ENCODE peak calls at places on chromosomes 1 and 21, in five cellular contexts. C is HepG2, K is neuronal stem cell, R is mammary epithelial cell, W is colonic mucosa. P is an unnamed sample.
A peak's percentile ranks its signal among the peaks of the same experiment; 100 is the strongest.

GRCh38 chr1:151968058-151968457 is 25.6 kb downstream of the S100A10 start:
- DNase-seq in K (peak; percentile 23), W (peak; percentile 74), C (peak; percentile 66), R (peak; percentile 52), P (peak; percentile 65)

GRCh38 chr1:201917362-201918033 is 28.8 kb downstream of the SHISA4 start:
- DNase-seq in K (no peak), R (peak; percentile 61), W (no peak), C (no peak), P (no peak)

GRCh38 chr1:185155600-185156320 is 993 bp downstream of the TRMT1L start:
- DNase-seq in K (peak; percentile 3), C (no peak), W (peak; percentile 18), R (peak; percentile 31), P (no peak)

GRCh38 chr1:186869829-186870228 is 41.1 kb downstream of the PLA2G4A start:
- DNase-seq in W (no peak), R (no peak), C (no peak), K (peak; percentile 4), P (no peak)

GRCh38 chr21:46599251-46599572 is 5.7 kb downstream of the S100B start:
- DNase-seq in W (no peak), R (no peak), C (peak; percentile 94), K (peak; percentile 45), P (no peak)

GRCh38 chr1:38763106-38763505 is 96.5 kb downstream of the RRAGC start:
- DNase-seq in R (no peak), C (no peak), K (no peak), W (no peak), P (no peak)

GRCh38 chr1:61981870-61982660 is 212.6 kb upstream of the L1TD1 start:
- DNase-seq in C (no peak), R (no peak), K (no peak), W (no peak), P (no peak)

GRCh38 chr1:5611855-5612254 is 380.4 kb downstream of the NPHP4 start:
- DNase-seq in C (no peak), W (no peak), K (no peak), R (no peak), P (no peak)

GRCh38 chr1:12552951-12553921 is 64.8 kb downstream of the DHRS3 start:
- DNase-seq in W (no peak), C (peak; percentile 36), K (no peak), R (no peak), P (no peak)

GRCh38 chr1:17162941-17163340 is 42.0 kb upstream of the PADI1 start:
- DNase-seq in K (no peak), C (no peak), W (no peak), R (no peak), P (no peak)

GRCh38 chr1:47948126-47948525 is 49.1 kb downstream of the TRABD2B start:
- DNase-seq in W (peak; percentile 49), K (no peak), C (peak; percentile 51), R (peak; percentile 27), P (no peak)

GRCh38 chr1:179598631-179599030 is 7.0 kb downstream of the TDRD5 start:
- DNase-seq in K (no peak), W (no peak), R (no peak), C (no peak), P (no peak)

GRCh38 chr1:206703647-206704046 is 18.9 kb downstream of the MAPKAPK2 start:
- DNase-seq in K (no peak), C (no peak), W (no peak), R (no peak), P (peak; percentile 31)

GRCh38 chr1:55375617-55376258 is 160.6 kb upstream of the USP24 start:
- DNase-seq in W (peak; percentile 55), K (peak; percentile 53), R (peak; percentile 4), C (peak; percentile 34), P (peak; percentile 45)

GRCh38 chr21:38913120-38913975 is 107.6 kb downstream of the ETS2 start:
- DNase-seq in W (peak; percentile 92), R (peak; percentile 87), K (peak; percentile 30), C (no peak), P (no peak)

GRCh38 chr1:208977861-208978260 is 605.7 kb upstream of the CAMK1G start:
- DNase-seq in K (no peak), R (peak; percentile 67), C (no peak), W (no peak), P (no peak)

GRCh38 chr1:219518168-219518905 is 94.6 kb downstream of the ZC3H11B start:
- DNase-seq in R (peak; percentile 69), C (no peak), W (no peak), K (no peak), P (no peak)

GRCh38 chr1:183732251-183732650 is 72.7 kb upstream of the RGL1 start:
- DNase-seq in R (no peak), C (no peak), K (no peak), W (no peak), P (no peak)

GRCh38 chr1:150149490-150150453 is at the start of gene PLEKHO1:
- DNase-seq in R (peak; percentile 71), W (peak; percentile 73), K (peak; percentile 61), C (peak; percentile 27), P (peak; percentile 87)

GRCh38 chr1:100671604-100672003 is 47.9 kb upstream of the VCAM1 start:
- DNase-seq in C (no peak), K (no peak), R (peak; percentile 34), W (no peak), P (no peak)

GRCh38 chr1:85297538-85297854 is 21.1 kb upstream of the BCL10 start:
- DNase-seq in C (no peak), R (no peak), K (no peak), W (no peak), P (no peak)

GRCh38 chr1:234613992-234614584 is 4.1 kb upstream of the IRF2BP2 start:
- DNase-seq in K (no peak), C (no peak), W (no peak), R (no peak), P (no peak)

GRCh38 chr1:36511804-36512798 is 29.4 kb upstream of the CSF3R start:
- DNase-seq in W (no peak), R (peak; percentile 96), C (no peak), K (no peak), P (no peak)

GRCh38 chr1:238628130-238628529 is 737.4 kb upstream of the ZP4 start:
- DNase-seq in R (peak; percentile 11), C (no peak), W (no peak), K (no peak), P (no peak)

GRCh38 chr1:86706018-86706417 is 1.6 kb downstream of the SH3GLB1 start:
- DNase-seq in R (peak; percentile 5), C (peak; percentile 9), K (no peak), W (no peak), P (no peak)

GRCh38 chr21:42613756-42614155 is 39.7 kb upstream of the PDE9A start:
- DNase-seq in R (no peak), K (no peak), C (no peak), W (no peak), P (no peak)

GRCh38 chr1:160376525-160377131 is 9.8 kb downstream of the NHLH1 start:
- DNase-seq in W (peak; percentile 37), R (peak; percentile 46), C (peak; percentile 58), K (peak; percentile 67), P (peak; percentile 63)

GRCh38 chr1:54064244-54064643 is 10.8 kb downstream of the TCEANC2 start:
- DNase-seq in R (no peak), W (no peak), K (no peak), C (no peak), P (no peak)

GRCh38 chr1:156813750-156814570 is 2.7 kb downstream of the SH2D2A start:
- DNase-seq in W (peak; percentile 82), K (peak; percentile 27), R (no peak), C (peak; percentile 35), P (no peak)

GRCh38 chr1:156813298-156813697 is 3.4 kb downstream of the SH2D2A start:
- DNase-seq in K (no peak), W (no peak), C (no peak), R (no peak), P (no peak)

GRCh38 chr1:156814571-156815260 is 1.9 kb downstream of the SH2D2A start:
- DNase-seq in W (no peak), C (no peak), R (no peak), K (no peak), P (no peak)

GRCh38 chr1:156811171-156811570 is 5.5 kb downstream of the SH2D2A start:
- DNase-seq in W (no peak), R (no peak), K (no peak), C (no peak), P (no peak)

GRCh38 chr1:156812293-156812990 is 4.2 kb downstream of the SH2D2A start:
- DNase-seq in W (no peak), K (no peak), R (peak; percentile 11), C (no peak), P (no peak)
- H3K9ac ChIP-seq in W (no peak overlapping the region), K (no peak overlapping the region), R (no peak overlapping the region), C (no peak overlapping the region), P (no peak overlapping the region)

DNA sequence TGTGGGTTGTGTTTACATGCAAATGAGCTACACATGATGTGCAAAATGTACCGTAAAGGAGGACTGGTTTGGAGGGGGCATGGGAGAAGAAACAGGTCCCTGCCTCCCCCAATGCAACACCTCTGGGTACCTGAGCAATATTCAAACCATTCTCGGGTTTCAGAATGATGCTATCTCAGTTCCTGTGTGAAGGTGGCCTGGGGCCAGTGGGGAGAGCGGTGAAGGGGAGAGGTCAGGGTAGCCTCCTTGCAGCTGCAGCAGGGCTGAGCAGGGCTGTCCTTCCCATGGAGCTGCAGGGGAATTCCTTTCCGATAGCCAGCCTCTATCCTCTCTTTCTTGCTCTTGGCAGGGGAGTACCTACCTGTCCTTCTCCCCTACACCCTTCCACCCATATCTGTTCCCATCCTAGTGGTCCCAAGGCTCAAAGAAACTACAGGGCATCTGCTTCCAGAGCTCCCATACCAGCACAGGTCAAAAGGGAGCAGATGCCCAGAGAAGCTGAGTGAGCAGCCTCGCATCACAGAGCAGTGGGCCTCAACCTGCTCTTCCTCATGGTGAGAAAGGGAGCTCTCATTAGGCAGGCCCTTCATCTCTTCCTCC is 11.9 kb downstream of the MEF2D start:
- DNase-seq in R (no peak), C (no peak), K (no peak), W (no peak), P (no peak)
- H3K9ac ChIP-seq in R (no peak overlapping the region), C (no peak overlapping the region), K (peak overlapping the region; percentile 72), W (no peak overlapping the region), P (no peak overlapping the region)

DNA sequence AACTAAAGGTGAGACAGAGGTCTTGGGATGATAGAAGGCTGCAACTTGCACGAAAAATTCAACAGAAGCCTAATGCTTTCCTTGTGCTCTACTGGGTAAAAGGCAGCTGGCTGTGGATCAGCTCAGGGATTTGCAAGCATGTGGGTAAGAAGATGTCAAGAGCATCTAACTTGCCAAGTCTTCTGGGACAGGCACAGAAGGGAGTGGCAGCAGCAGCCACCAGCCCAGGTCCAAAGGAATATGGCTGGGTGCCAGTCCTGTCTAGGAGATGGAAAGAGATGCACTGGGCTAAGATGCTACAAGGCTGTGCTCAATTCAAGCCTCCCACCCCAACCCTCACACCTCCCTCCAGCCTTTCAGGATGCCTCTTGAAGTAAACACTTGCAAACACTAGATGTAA is 64.4 kb upstream of the BCAR3 start:
- DNase-seq in K (no peak), R (no peak), W (no peak), C (no peak), P (no peak)
- H3K9ac ChIP-seq in K (no peak overlapping the region), R (no peak overlapping the region), W (no peak overlapping the region), C (no peak overlapping the region), P (no peak overlapping the region)

DNA sequence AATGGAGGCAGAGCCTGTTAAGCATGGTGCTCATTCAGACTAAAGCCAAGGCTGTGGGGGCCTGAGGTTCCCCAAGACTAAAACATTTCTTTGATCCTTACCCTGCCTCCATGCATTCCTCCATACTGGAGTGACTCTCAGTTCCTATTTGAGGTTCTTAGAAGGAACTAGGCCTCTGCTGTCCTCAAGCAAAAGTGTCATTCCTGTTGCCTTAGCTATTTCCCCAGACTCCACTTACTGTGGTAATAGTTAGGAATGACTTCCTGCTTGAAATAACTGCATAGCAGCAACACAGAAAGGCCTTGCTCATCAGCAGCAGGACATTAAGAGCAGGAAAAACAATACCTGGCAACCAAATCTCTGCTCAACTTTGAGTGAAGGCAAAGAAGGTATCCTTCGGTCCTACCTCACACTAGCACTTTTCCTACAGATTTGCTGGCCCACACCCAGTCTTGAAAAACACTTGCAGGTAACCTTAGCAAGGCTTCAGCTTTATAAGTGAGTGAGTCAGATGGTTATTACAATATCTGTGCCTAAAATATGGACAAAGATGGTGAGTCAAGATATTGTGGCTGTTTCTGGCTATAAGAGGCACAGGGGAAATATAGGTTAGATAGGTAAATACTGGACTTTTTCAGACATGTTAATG is 14.8 kb downstream of the LRRC41 start:
- DNase-seq in C (no peak), W (no peak), K (no peak), R (peak; percentile 79), P (no peak)
- H3K9ac ChIP-seq in C (no peak overlapping the region), W (no peak overlapping the region), K (no peak overlapping the region), R (no peak overlapping the region), P (no peak overlapping the region)